ENCODE peak calls at places on chromosomes 6 and 20, in seven cellular contexts. I, F, L, G, D, O and S are unnamed samples.

GRCh38 chr6:71400852-71401251 is 112.2 kb downstream of the OGFRL1 start:
- DNase-seq in I (no peak), F (no peak), L (no peak), G (no peak), D (no peak), O (no peak), S (peak)

GRCh38 chr6:169167581-169168301 is 85.9 kb downstream of the THBS2 start:
- DNase-seq in I (no peak), F (no peak), L (peak), G (no peak), D (no peak), O (no peak), S (peak)

GRCh38 chr20:13028673-13029072 is 19.9 kb downstream of the SPTLC3 start:
- DNase-seq in I (no peak), F (no peak), L (no peak), G (no peak), D (no peak), O (no peak), S (no peak)

GRCh38 chr6:145829950-145830349 is 15.4 kb upstream of the FBXO30 start:
- DNase-seq in I (no peak), F (no peak), L (no peak), G (no peak), D (no peak), O (no peak), S (peak)

GRCh38 chr6:130851026-130851425 is 23.8 kb downstream of the SMLR1 start:
- DNase-seq in I (no peak), F (no peak), L (no peak), G (no peak), D (no peak), O (no peak), S (no peak)

GRCh38 chr20:63635431-63636141 is 8.7 kb upstream of the GMEB2 start:
- DNase-seq in I (no peak), F (no peak), L (no peak), G (no peak), D (no peak), O (peak), S (no peak)

GRCh38 chr20:21166801-21167200 is 40.9 kb downstream of the KIZ start:
- DNase-seq in I (no peak), F (no peak), L (no peak), G (no peak), D (no peak), O (no peak), S (no peak)

GRCh38 chr6:43714311-43715055 is 26.9 kb upstream of the MRPS18A start:
- DNase-seq in I (peak), F (no peak), L (no peak), G (peak), D (no peak), O (no peak), S (peak)

GRCh38 chr6:169070506-169071176 is 183.0 kb downstream of the THBS2 start:
- DNase-seq in I (peak), F (peak), L (peak), G (no peak), D (no peak), O (no peak), S (peak)

DNA sequence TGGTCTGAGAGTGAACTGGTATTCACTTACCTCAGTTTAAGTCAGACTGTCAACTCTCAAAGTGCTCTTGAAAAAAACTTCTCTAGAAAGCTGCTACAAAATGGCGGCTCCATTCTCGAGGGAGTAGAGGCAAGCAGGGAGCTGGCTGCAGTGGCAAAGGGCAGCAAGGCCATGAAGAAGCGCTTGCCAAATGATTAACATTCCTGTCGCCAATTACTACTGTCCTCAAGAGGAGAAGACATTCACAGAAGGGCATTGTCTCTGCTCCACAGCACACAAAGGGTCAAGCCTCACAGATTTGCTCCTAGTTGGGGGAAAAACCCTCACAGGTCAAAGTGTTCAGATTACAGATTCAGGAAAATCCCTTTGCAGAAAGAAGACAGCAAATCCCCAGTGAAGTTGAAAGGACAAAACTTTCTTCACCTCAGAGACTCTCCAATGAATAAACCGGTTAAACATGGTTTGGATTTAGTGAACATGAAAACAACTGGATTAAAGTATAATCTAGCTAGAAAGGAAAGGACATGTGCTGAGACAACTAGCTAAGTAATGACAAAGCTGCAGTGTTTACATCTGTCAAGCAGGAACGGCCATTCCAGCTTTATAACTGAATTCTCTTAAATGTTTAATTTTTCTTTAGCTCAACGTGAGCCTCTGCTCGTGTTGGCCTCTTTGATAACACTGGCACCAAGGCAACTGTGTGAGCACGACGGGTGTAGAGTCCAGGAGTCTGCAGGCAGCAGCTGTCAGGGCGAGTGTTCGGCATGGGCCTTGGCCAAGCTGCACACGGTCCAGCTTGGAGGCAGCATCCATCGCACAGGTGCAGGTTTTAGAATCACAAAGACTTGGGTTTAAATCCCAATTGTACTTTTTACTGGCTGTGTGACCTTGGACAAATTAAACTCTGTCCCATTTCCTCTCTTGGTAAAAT is 37.6 kb downstream of the NR2E1 start:
- DNase-seq in I (peak), F (no peak), L (no peak), G (no peak), D (no peak), O (peak), S (no peak)
- TF ChIP-seq CEBPB in I (no peak), F (no peak), L (no peak), G (no peak), D (no peak), O (no peak), S (no peak)

GRCh38 chr6:117463762-117464665 is 18.5 kb upstream of the DCBLD1 start:
- DNase-seq in I (no peak), F (no peak), L (no peak), G (no peak), D (no peak), O (no peak), S (peak)
- TF ChIP-seq CEBPB in I (no peak), F (no peak), L (no peak), G (no peak), D (no peak), O (no peak), S (peak)

DNA sequence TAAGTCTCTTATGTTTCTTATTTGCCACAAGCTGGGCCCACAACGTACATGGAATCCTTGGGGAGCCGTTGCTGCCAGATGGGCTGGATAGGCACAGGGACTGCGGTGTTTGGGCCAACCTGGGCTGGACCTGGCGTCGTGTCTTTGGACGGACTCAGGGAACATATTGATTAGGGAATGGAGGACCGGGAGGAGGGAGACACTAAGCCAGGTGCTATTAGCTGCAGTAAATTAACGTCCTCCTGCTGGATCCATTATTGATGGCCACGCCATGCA is 79.6 kb upstream of the AFDN start:
- DNase-seq in I (no peak), F (no peak), L (no peak), G (no peak), D (no peak), O (no peak), S (no peak)
- TF ChIP-seq CEBPB in I (no peak), F (no peak), L (no peak), G (no peak), D (no peak), O (no peak), S (no peak)

DNA sequence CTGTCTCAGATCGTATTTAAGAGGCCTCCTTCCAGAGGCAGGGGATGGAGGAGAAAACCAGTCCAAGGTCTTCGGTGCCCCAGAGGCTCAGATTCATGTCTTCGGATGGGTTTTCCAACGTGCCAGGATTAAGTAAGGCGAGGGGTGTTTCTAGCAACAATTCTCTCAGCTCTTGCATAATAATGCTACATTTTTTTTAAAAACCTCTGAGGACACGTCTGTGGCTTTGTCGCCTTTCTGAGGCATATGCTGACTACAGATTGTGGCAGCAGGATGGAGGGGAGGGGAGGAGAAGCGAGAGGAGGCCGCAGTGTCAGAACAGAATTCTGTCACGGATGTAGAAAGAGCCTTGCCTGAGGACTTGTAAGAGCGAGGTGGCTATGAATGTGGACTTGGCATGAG is 17.7 kb upstream of the CCDC167 start:
- DNase-seq in I (no peak), F (no peak), L (no peak), G (no peak), D (no peak), O (no peak), S (no peak)
- TF ChIP-seq CEBPB in I (no peak), F (no peak), L (no peak), G (peak), D (no peak), O (no peak), S (no peak)

GRCh38 chr20:38722708-38723068 is 1.6 kb upstream of the SLC32A1 start:
- DNase-seq in I (no peak), F (no peak), L (no peak), G (no peak), D (peak), O (no peak), S (no peak)

GRCh38 chr20:38723982-38724602 is at the start of gene SLC32A1:
- DNase-seq in I (no peak), F (no peak), L (no peak), G (no peak), D (peak), O (no peak), S (no peak)

GRCh38 chr20:38725458-38725958 is 1.2 kb downstream of the SLC32A1 start:
- DNase-seq in I (no peak), F (no peak), L (no peak), G (no peak), D (no peak), O (no peak), S (no peak)

GRCh38 chr20:38724603-38725457 is 544 bp downstream of the SLC32A1 start:
- DNase-seq in I (no peak), F (no peak), L (no peak), G (no peak), D (peak), O (no peak), S (no peak)

GRCh38 chr20:38723069-38723981 is 961 bp upstream of the SLC32A1 start:
- DNase-seq in I (no peak), F (no peak), L (no peak), G (no peak), D (peak), O (no peak), S (no peak)
- TF ChIP-seq CEBPB in I (no peak), F (no peak), L (no peak), G (no peak), D (no peak), O (no peak), S (no peak)

GRCh38 chr6:20464847-20465246 is 63.2 kb downstream of the E2F3 start:
- DNase-seq in I (no peak), F (no peak), L (no peak), G (no peak), D (no peak), O (no peak), S (no peak)
- TF ChIP-seq CEBPB in I (no peak), F (no peak), L (no peak), G (no peak), D (no peak), O (no peak), S (no peak)

GRCh38 chr20:58891076-58891685 is 38.7 kb downstream of the GNAS start:
- DNase-seq in I (no peak), F (peak), L (no peak), G (peak), D (peak), O (no peak), S (peak)

GRCh38 chr20:58890454-58891075 is 38.0 kb downstream of the GNAS start:
- DNase-seq in I (peak), F (peak), L (no peak), G (no peak), D (peak), O (no peak), S (peak)

GRCh38 chr20:58889334-58890072 is 37.0 kb downstream of the GNAS start:
- DNase-seq in I (no peak), F (no peak), L (no peak), G (no peak), D (no peak), O (no peak), S (no peak)

GRCh38 chr20:58888521-58889333 is 36.2 kb downstream of the GNAS start:
- DNase-seq in I (peak), F (no peak), L (no peak), G (peak), D (peak), O (no peak), S (peak)

GRCh38 chr20:58890073-58890453 is 37.5 kb downstream of the GNAS start:
- DNase-seq in I (no peak), F (no peak), L (no peak), G (no peak), D (peak), O (no peak), S (no peak)
- TF ChIP-seq CEBPB in I (no peak), F (no peak), L (no peak), G (no peak), D (no peak), O (no peak), S (no peak)

DNA sequence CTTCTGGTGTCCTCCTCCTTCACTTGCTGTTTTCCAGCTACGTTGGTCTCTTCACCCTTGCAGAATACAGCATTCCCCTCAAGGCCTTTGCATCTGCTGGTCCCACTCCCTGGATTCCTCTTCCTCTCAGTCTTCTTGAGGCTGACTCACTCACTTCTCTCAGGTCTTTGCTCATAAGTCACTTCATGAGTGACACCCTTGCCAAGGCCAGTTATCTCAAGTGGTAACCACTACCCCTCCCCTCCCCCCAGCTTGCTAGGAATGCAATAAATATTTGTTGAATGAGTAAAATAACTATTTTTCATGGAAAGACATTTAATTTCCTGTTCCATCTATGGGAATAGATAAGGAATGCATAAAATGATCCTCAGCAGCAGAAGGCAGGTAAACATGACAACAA is 131.7 kb downstream of the PLCB4 start:
- DNase-seq in I (no peak), F (peak), L (peak), G (no peak), D (no peak), O (no peak), S (peak)
- TF ChIP-seq CEBPB in I (no peak), F (no peak), L (no peak), G (no peak), D (no peak), O (no peak), S (no peak)

GRCh38 chr6:144314003-144314485 is 28.9 kb downstream of the UTRN start:
- DNase-seq in I (no peak), F (no peak), L (no peak), G (no peak), D (no peak), O (no peak), S (peak)
- TF ChIP-seq CEBPB in I (no peak), F (no peak), L (no peak), G (no peak), D (no peak), O (no peak), S (no peak)

GRCh38 chr6:141675957-141676356 is 456.8 kb upstream of the GJE1 start:
- DNase-seq in I (no peak), F (no peak), L (peak), G (no peak), D (no peak), O (no peak), S (peak)

GRCh38 chr6:141682391-141682790 is 450.3 kb upstream of the GJE1 start:
- DNase-seq in I (no peak), F (no peak), L (no peak), G (no peak), D (no peak), O (no peak), S (no peak)

GRCh38 chr6:141677598-141678211 is 455.0 kb upstream of the GJE1 start:
- DNase-seq in I (peak), F (no peak), L (peak), G (no peak), D (no peak), O (no peak), S (peak)
- TF ChIP-seq CEBPB in I (no peak), F (no peak), L (no peak), G (no peak), D (no peak), O (no peak), S (no peak)